ENCODE peak calls at places on chromosomes 5 and 9, in seven cellular contexts. Q is stimulated activated CD4-positive, alpha-beta T cell treated with anti-CD3 and anti-CD28 coated beads, Interleukin-15, amount 100 ng/mL, for 1 hour; Y is non-pigmented ciliary epithelial cell; K is H7; O is body of pancreas; W is astrocyte of the spinal cord; N is occipital lobe. S is an unnamed sample.

GRCh38 chr5:157025093-157025698 is 33.7 kb downstream of the HAVCR1 start:
- DNase-seq in W (no peak), N (no peak), Q (no peak), Y (no peak), O (no peak), K (no peak), S (no peak)

GRCh38 chr9:94156549-94157407 is 72.5 kb downstream of the PTPDC1 start:
- DNase-seq in Y (no peak), N (no peak), W (peak), O (peak), Q (no peak), K (no peak), S (peak)

GRCh38 chr9:78306222-78307076 is 9.5 kb downstream of the PSAT1 start:
- DNase-seq in N (no peak), O (peak), Y (no peak), W (no peak), K (no peak), Q (no peak), S (no peak)

GRCh38 chr5:93807860-93808259 is 66.5 kb upstream of the POU5F2 start:
- DNase-seq in W (no peak), N (no peak), K (no peak), Y (no peak), O (no peak), Q (no peak), S (no peak)

GRCh38 chr9:128178806-128179431 is 12.5 kb downstream of the CIZ1 start:
- DNase-seq in N (no peak), K (no peak), O (no peak), Y (no peak), Q (no peak), W (no peak), S (no peak)

GRCh38 chr9:21252727-21253547 is 13.1 kb upstream of the IFNA14 start:
- DNase-seq in Q (no peak), Y (peak), N (no peak), K (peak), O (no peak), W (peak), S (peak)

GRCh38 chr5:89769975-89770374 is 639.6 kb downstream of the CETN3 start:
- DNase-seq in Y (peak), Q (no peak), N (no peak), O (no peak), K (no peak), W (peak), S (peak)

GRCh38 chr5:178313316-178313715 is 80.7 kb upstream of the PHYKPL start:
- DNase-seq in N (no peak), Q (no peak), K (no peak), Y (no peak), W (no peak), O (no peak), S (no peak)

GRCh38 chr5:81717815-81718214 is 33.1 kb downstream of the SSBP2 start:
- DNase-seq in K (no peak), Y (no peak), Q (no peak), O (no peak), N (no peak), W (peak), S (no peak)

GRCh38 chr5:136061630-136062381 is 33.0 kb downstream of the TGFBI start:
- DNase-seq in O (no peak), Y (no peak), K (no peak), N (no peak), Q (no peak), W (no peak), S (no peak)

GRCh38 chr5:137114529-137114928 is 384.6 kb downstream of the SPOCK1 start:
- DNase-seq in K (no peak), N (no peak), W (no peak), Y (peak), O (no peak), Q (no peak), S (no peak)

GRCh38 chr9:131395027-131395744 is 1.3 kb downstream of the PRRC2B start:
- DNase-seq in O (peak), Y (no peak), Q (peak), K (peak), W (peak), N (no peak), S (no peak)

GRCh38 chr5:35026280-35026840 is 21.4 kb downstream of the AGXT2 start:
- DNase-seq in Q (no peak), K (no peak), W (no peak), N (no peak), Y (no peak), O (no peak), S (no peak)

GRCh38 chr5:91706785-91707520 is 323.8 kb upstream of the ARRDC3 start:
- DNase-seq in W (peak), N (no peak), K (no peak), Y (peak), O (no peak), Q (no peak), S (no peak)

GRCh38 chr5:99702565-99702964 is 773.8 kb upstream of the CHD1 start:
- DNase-seq in N (no peak), Y (no peak), W (no peak), Q (no peak), O (no peak), K (no peak), S (no peak)

GRCh38 chr5:126138475-126139005 is 284.7 kb upstream of the GRAMD2B start:
- DNase-seq in O (no peak), Q (no peak), Y (peak), K (no peak), N (no peak), W (peak), S (peak)

GRCh38 chr5:351911-352225 is 30.4 kb downstream of the AHRR start:
- DNase-seq in N (no peak), Y (no peak), Q (no peak), W (no peak), O (no peak), K (peak), S (no peak)

GRCh38 chr5:151183451-151184245 is 26.1 kb upstream of the ANXA6 start:
- DNase-seq in W (no peak), N (no peak), Q (no peak), O (no peak), Y (no peak), K (no peak), S (no peak)

GRCh38 chr9:125433461-125434001 is 171.9 kb downstream of the GAPVD1 start:
- DNase-seq in Q (no peak), N (no peak), W (no peak), K (peak), Y (no peak), O (no peak), S (no peak)

GRCh38 chr5:6745706-6746217 is 32.5 kb downstream of the TENT4A start:
- DNase-seq in N (no peak), Y (peak), Q (no peak), W (peak), K (peak), O (no peak), S (peak)

GRCh38 chr5:1494780-1495524 is 28.8 kb downstream of the LPCAT1 start:
- DNase-seq in Q (no peak), N (no peak), W (no peak), O (no peak), K (no peak), Y (no peak), S (no peak)

GRCh38 chr5:177982072-177982727 is 13.8 kb downstream of the PROP1 start:
- DNase-seq in K (peak), O (peak), Y (no peak), Q (no peak), N (no peak), W (no peak), S (peak)

GRCh38 chr9:130364619-130365322 is 80.0 kb upstream of the ASS1 start:
- DNase-seq in O (no peak), K (no peak), W (no peak), Y (no peak), Q (no peak), N (no peak), S (no peak)

GRCh38 chr5:143182901-143183820 is 220.3 kb downstream of the NR3C1 start:
- DNase-seq in O (no peak), N (peak), W (no peak), Y (peak), Q (no peak), K (no peak), S (no peak)

GRCh38 chr9:115422932-115423440 is 305.0 kb upstream of the TNC start:
- DNase-seq in Y (no peak), Q (no peak), O (no peak), N (no peak), K (no peak), W (no peak), S (no peak)

GRCh38 chr5:96329294-96329693 is 103.8 kb downstream of the PCSK1 start:
- DNase-seq in K (no peak), Q (no peak), N (no peak), O (no peak), Y (no peak), W (no peak), S (no peak)

GRCh38 chr5:100890514-100891008 is 12.5 kb downstream of the ST8SIA4 start:
- DNase-seq in Y (no peak), K (no peak), W (peak), N (no peak), Q (no peak), O (no peak), S (peak)

GRCh38 chr5:132064738-132065331 is 4.4 kb downstream of the IL3 start:
- DNase-seq in Y (no peak), Q (peak), N (peak), O (peak), W (peak), K (peak), S (peak)

GRCh38 chr5:179907570-179908324 is at the start of gene TBC1D9B:
- DNase-seq in W (peak), Q (peak), N (peak), Y (no peak), K (peak), O (peak), S (peak)

GRCh38 chr9:82675102-82675501 is 387.8 kb downstream of the RASEF start:
- DNase-seq in N (no peak), K (no peak), O (no peak), Q (no peak), Y (no peak), W (no peak), S (no peak)